ENCODE peak calls at places on chromosomes 2 and 18, in five cellular contexts. One of them, this sample, is unnamed.
A peak's percentile ranks its signal among the peaks of the same experiment; 100 is the strongest.

GRCh38 chr2:109266998-109267854 is 138.2 kb downstream of the SH3RF3 start:
- DNase-seq in upper lobe of left lung: no peak
- DNase-seq in suprapubic skin: no peak
- DNase-seq in K562: no peak
- DNase-seq in GM12878: no peak
- DNase-seq in this sample: no peak

GRCh38 chr2:29606105-29606871 is 315.1 kb downstream of the ALK start:
- DNase-seq in upper lobe of left lung: no peak
- DNase-seq in suprapubic skin: no peak
- DNase-seq in K562: no peak
- DNase-seq in GM12878: no peak
- DNase-seq in this sample: no peak

GRCh38 chr18:58615150-58616132 is 13.4 kb downstream of the ALPK2 start:
- DNase-seq in upper lobe of left lung: peak; percentile 24
- DNase-seq in suprapubic skin: no peak
- DNase-seq in K562: no peak
- DNase-seq in GM12878: peak; percentile 88
- DNase-seq in this sample: peak; percentile 21

GRCh38 chr2:190301032-190301431 is 18.6 kb downstream of the HIBCH start:
- DNase-seq in upper lobe of left lung: no peak
- DNase-seq in suprapubic skin: no peak
- DNase-seq in K562: no peak
- DNase-seq in GM12878: no peak
- DNase-seq in this sample: no peak

GRCh38 chr2:15359716-15360531 is 201.2 kb downstream of the NBAS start:
- DNase-seq in upper lobe of left lung: no peak
- DNase-seq in suprapubic skin: no peak
- DNase-seq in K562: no peak
- DNase-seq in GM12878: no peak
- DNase-seq in this sample: no peak

GRCh38 chr2:241844066-241844728 is 14.5 kb downstream of the PDCD1 start:
- DNase-seq in upper lobe of left lung: peak; percentile 45
- DNase-seq in suprapubic skin: peak; percentile 86
- DNase-seq in K562: peak; percentile 83
- DNase-seq in GM12878: no peak
- DNase-seq in this sample: peak; percentile 82

GRCh38 chr2:199848323-199848722 is 2.7 kb downstream of the FTCDNL1 start:
- DNase-seq in upper lobe of left lung: no peak
- DNase-seq in suprapubic skin: no peak
- DNase-seq in K562: no peak
- DNase-seq in GM12878: no peak
- DNase-seq in this sample: no peak

GRCh38 chr2:128605421-128605820 is 286.8 kb upstream of the HS6ST1 start:
- DNase-seq in upper lobe of left lung: peak; percentile 13
- DNase-seq in suprapubic skin: peak; percentile 65
- DNase-seq in K562: no peak
- DNase-seq in GM12878: no peak
- DNase-seq in this sample: no peak

GRCh38 chr2:227819398-227819697 is 5.7 kb downstream of the CCL20 start:
- DNase-seq in upper lobe of left lung: no peak
- DNase-seq in suprapubic skin: no peak
- DNase-seq in K562: no peak
- DNase-seq in GM12878: no peak
- DNase-seq in this sample: no peak

GRCh38 chr18:8747440-8747937 is 42.1 kb downstream of the MTCL1 start:
- DNase-seq in upper lobe of left lung: no peak
- DNase-seq in suprapubic skin: no peak
- DNase-seq in K562: no peak
- DNase-seq in GM12878: no peak
- DNase-seq in this sample: no peak

GRCh38 chr2:227163998-227164744 is at the start of the genes COL4A3 and COL4A4:
- DNase-seq in upper lobe of left lung: peak; percentile 77
- DNase-seq in suprapubic skin: no peak
- DNase-seq in K562: no peak
- DNase-seq in GM12878: no peak
- DNase-seq in this sample: peak; percentile 60

GRCh38 chr2:211405036-211405435 is 848.6 kb downstream of the CPS1 start:
- DNase-seq in upper lobe of left lung: no peak
- DNase-seq in suprapubic skin: no peak
- DNase-seq in K562: no peak
- DNase-seq in GM12878: no peak
- DNase-seq in this sample: no peak

GRCh38 chr2:61328707-61329251 is 142.1 kb downstream of the USP34 start:
- DNase-seq in upper lobe of left lung: peak; percentile 67
- DNase-seq in suprapubic skin: no peak
- DNase-seq in K562: no peak
- DNase-seq in GM12878: no peak
- DNase-seq in this sample: peak; percentile 13

GRCh38 chr18:42649636-42650035 is 465.8 kb downstream of the RIT2 start:
- DNase-seq in upper lobe of left lung: no peak
- DNase-seq in suprapubic skin: no peak
- DNase-seq in K562: no peak
- DNase-seq in GM12878: no peak
- DNase-seq in this sample: no peak

GRCh38 chr2:129885735-129886134 is 93.7 kb upstream of the RAB6C start:
- DNase-seq in upper lobe of left lung: no peak
- DNase-seq in suprapubic skin: no peak
- DNase-seq in K562: peak; percentile 36
- DNase-seq in GM12878: no peak
- DNase-seq in this sample: no peak

GRCh38 chr2:226031962-226032441 is 632.5 kb downstream of the NYAP2 start:
- DNase-seq in upper lobe of left lung: no peak
- DNase-seq in suprapubic skin: no peak
- DNase-seq in K562: no peak
- DNase-seq in GM12878: no peak
- DNase-seq in this sample: no peak

GRCh38 chr2:218876562-218877219 is 4.0 kb upstream of the WNT10A start:
- DNase-seq in upper lobe of left lung: peak; percentile 58
- DNase-seq in suprapubic skin: no peak
- DNase-seq in K562: peak; percentile 57
- DNase-seq in GM12878: peak; percentile 56
- DNase-seq in this sample: peak; percentile 73

GRCh38 chr2:148721991-148722777 is 77.6 kb downstream of the EPC2 start:
- DNase-seq in upper lobe of left lung: no peak
- DNase-seq in suprapubic skin: no peak
- DNase-seq in K562: no peak
- DNase-seq in GM12878: no peak
- DNase-seq in this sample: no peak

GRCh38 chr2:120175000-120175581 is 48.1 kb downstream of the TMEM185B start:
- DNase-seq in upper lobe of left lung: no peak
- DNase-seq in suprapubic skin: no peak
- DNase-seq in K562: peak; percentile 66
- DNase-seq in GM12878: no peak
- DNase-seq in this sample: no peak

GRCh38 chr2:152025678-152026287 is 73.1 kb downstream of the CACNB4 start:
- DNase-seq in upper lobe of left lung: peak; percentile 89
- DNase-seq in suprapubic skin: peak; percentile 89
- DNase-seq in K562: peak; percentile 77
- DNase-seq in GM12878: peak; percentile 63
- DNase-seq in this sample: peak; percentile 84

GRCh38 chr2:71646028-71646427 is 192.7 kb downstream of the DYSF start:
- DNase-seq in upper lobe of left lung: no peak
- DNase-seq in suprapubic skin: no peak
- DNase-seq in K562: no peak
- DNase-seq in GM12878: no peak
- DNase-seq in this sample: no peak

GRCh38 chr2:188475945-188476344 is 184.3 kb downstream of the GULP1 start:
- DNase-seq in upper lobe of left lung: no peak
- DNase-seq in suprapubic skin: no peak
- DNase-seq in K562: no peak
- DNase-seq in GM12878: no peak
- DNase-seq in this sample: no peak

GRCh38 chr18:26547302-26548143 is 830 bp downstream of the KCTD1 start:
- DNase-seq in upper lobe of left lung: peak; percentile 71
- DNase-seq in suprapubic skin: peak; percentile 82
- DNase-seq in K562: no peak
- DNase-seq in GM12878: no peak
- DNase-seq in this sample: peak; percentile 60

GRCh38 chr2:109391243-109391642 is 222.5 kb downstream of the SEPTIN10 start:
- DNase-seq in upper lobe of left lung: no peak
- DNase-seq in suprapubic skin: no peak
- DNase-seq in K562: no peak
- DNase-seq in GM12878: no peak
- DNase-seq in this sample: no peak

GRCh38 chr2:236749346-236749745 is 179.7 kb downstream of the ACKR3 start:
- DNase-seq in upper lobe of left lung: no peak
- DNase-seq in suprapubic skin: no peak
- DNase-seq in K562: no peak
- DNase-seq in GM12878: no peak
- DNase-seq in this sample: no peak

GRCh38 chr2:4258563-4258962 is 555.2 kb downstream of the DCDC2C start:
- DNase-seq in upper lobe of left lung: no peak
- DNase-seq in suprapubic skin: no peak
- DNase-seq in K562: no peak
- DNase-seq in GM12878: no peak
- DNase-seq in this sample: no peak

GRCh38 chr2:80560298-80560697 is 255.7 kb upstream of the LRRTM1 start:
- DNase-seq in upper lobe of left lung: no peak
- DNase-seq in suprapubic skin: no peak
- DNase-seq in K562: no peak
- DNase-seq in GM12878: no peak
- DNase-seq in this sample: no peak

GRCh38 chr18:67731853-67732252 is 215.3 kb upstream of the DSEL start:
- DNase-seq in upper lobe of left lung: no peak
- DNase-seq in suprapubic skin: no peak
- DNase-seq in K562: no peak
- DNase-seq in GM12878: no peak
- DNase-seq in this sample: no peak

GRCh38 chr2:62443471-62443870 is 62.5 kb downstream of the TMEM17 start:
- DNase-seq in upper lobe of left lung: no peak
- DNase-seq in suprapubic skin: no peak
- DNase-seq in K562: no peak
- DNase-seq in GM12878: no peak
- DNase-seq in this sample: no peak

DNA sequence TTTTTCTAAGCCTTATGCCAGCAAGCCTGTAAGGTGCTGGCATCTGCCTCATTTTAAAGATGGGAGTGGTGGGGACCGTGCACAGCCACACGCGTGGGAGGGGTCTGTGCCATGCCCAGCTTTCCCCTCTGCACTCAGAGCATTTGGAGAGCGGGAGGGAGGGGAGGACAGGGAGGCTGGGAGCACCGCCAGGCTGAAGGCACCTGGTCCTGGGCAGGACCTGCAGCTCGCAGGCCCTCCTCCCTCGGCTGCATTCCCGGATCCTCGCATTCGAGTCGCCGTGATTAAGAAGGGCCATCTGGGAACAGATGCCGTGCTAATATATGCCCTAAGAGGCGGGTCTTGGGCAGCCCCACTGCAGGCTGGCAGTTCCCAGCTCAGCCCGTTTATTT is 84.0 kb downstream of the PTGR3 start:
- DNase-seq in upper lobe of left lung: no peak
- DNase-seq in suprapubic skin: no peak
- DNase-seq in K562: no peak
- DNase-seq in GM12878: no peak
- DNase-seq in this sample: no peak
- H3K4me3 ChIP-seq in upper lobe of left lung: no peak overlapping the region
- H3K4me3 ChIP-seq in suprapubic skin: no peak overlapping the region
- H3K4me3 ChIP-seq in K562: no peak overlapping the region
- H3K4me3 ChIP-seq in GM12878: no peak overlapping the region
- H3K4me3 ChIP-seq in this sample: no peak overlapping the region

GRCh38 chr18:72738136-72738535 is 129.7 kb downstream of the NETO1 start:
- DNase-seq in upper lobe of left lung: no peak
- DNase-seq in suprapubic skin: no peak
- DNase-seq in K562: no peak
- DNase-seq in GM12878: no peak
- DNase-seq in this sample: no peak

DNA sequence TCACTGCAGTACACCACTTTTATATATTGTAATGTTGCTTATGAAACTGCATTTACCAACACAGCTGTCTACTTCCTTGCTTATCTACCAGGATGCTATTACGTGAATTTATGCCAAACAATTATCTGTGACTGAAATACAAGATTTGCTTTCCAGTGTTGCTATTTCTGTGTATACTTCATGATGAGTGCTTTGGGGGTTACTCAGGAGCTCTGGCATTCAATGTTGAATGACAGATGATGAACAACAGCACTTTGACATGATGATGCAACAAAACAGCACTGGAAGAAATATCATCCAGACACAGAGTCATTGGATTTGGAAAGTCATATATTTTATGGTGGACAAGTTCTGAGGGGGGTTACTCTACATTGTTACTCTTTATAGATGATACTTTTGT is 125.8 kb downstream of the NETO1 start:
- DNase-seq in upper lobe of left lung: no peak
- DNase-seq in suprapubic skin: no peak
- DNase-seq in K562: no peak
- DNase-seq in GM12878: no peak
- DNase-seq in this sample: no peak
- TF ChIP-seq EP300 in upper lobe of left lung: no peak
- TF ChIP-seq EP300 in suprapubic skin: no peak
- TF ChIP-seq EP300 in K562: no peak
- TF ChIP-seq EP300 in GM12878: no peak
- TF ChIP-seq EP300 in this sample: no peak

GRCh38 chr2:3042601-3043585 is 334.7 kb downstream of the EIPR1 start:
- DNase-seq in upper lobe of left lung: no peak
- DNase-seq in suprapubic skin: peak; percentile 62
- DNase-seq in K562: no peak
- DNase-seq in GM12878: no peak
- DNase-seq in this sample: peak; percentile 64
- TF ChIP-seq POLR2AphosphoS5 in upper lobe of left lung: no peak
- TF ChIP-seq POLR2AphosphoS5 in suprapubic skin: no peak
- TF ChIP-seq POLR2AphosphoS5 in K562: no peak
- TF ChIP-seq POLR2AphosphoS5 in GM12878: no peak
- TF ChIP-seq POLR2AphosphoS5 in this sample: no peak

GRCh38 chr2:9144617-9145016 is 62.0 kb upstream of the ASAP2 start:
- DNase-seq in upper lobe of left lung: no peak
- DNase-seq in suprapubic skin: no peak
- DNase-seq in K562: no peak
- DNase-seq in GM12878: no peak
- DNase-seq in this sample: no peak

GRCh38 chr2:9141706-9142460 is 64.7 kb upstream of the ASAP2 start:
- DNase-seq in upper lobe of left lung: no peak
- DNase-seq in suprapubic skin: no peak
- DNase-seq in K562: no peak
- DNase-seq in GM12878: no peak
- DNase-seq in this sample: no peak

GRCh38 chr2:9144047-9144446 is 62.6 kb upstream of the ASAP2 start:
- DNase-seq in upper lobe of left lung: no peak
- DNase-seq in suprapubic skin: no peak
- DNase-seq in K562: no peak
- DNase-seq in GM12878: no peak
- DNase-seq in this sample: no peak

GRCh38 chr2:9142551-9143263 is 63.9 kb upstream of the ASAP2 start:
- DNase-seq in upper lobe of left lung: peak; percentile 88
- DNase-seq in suprapubic skin: peak; percentile 94
- DNase-seq in K562: peak; percentile 97
- DNase-seq in GM12878: no peak
- DNase-seq in this sample: peak; percentile 93

DNA sequence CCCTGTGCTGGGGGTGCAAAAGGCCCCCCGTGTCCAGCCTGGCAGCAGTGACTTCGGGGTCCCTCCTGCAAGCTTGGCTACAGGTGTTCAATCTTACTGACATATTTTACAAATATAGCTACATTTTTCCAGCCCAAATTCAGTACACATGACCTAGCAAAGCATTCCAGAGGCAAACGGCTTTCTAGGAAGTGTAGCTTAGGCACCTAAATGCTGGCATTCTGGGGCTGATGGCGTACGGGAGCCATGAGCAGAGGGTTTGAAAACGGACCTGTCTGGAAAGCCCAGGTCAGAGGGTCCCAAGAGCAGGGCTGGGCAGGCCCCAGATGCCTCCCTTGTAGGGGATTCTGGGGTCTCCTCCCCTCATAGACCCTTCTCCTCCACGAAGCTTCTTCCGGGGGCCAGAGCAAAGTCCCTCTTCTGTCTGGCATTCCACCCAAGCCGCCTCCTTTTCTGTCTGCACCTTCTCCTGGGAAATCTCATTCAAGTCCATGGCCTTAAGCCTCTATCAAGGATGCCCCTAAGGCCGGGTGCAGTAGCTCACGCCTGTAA is 63.3 kb upstream of the ASAP2 start:
- DNase-seq in upper lobe of left lung: no peak
- DNase-seq in suprapubic skin: no peak
- DNase-seq in K562: no peak
- DNase-seq in GM12878: no peak
- DNase-seq in this sample: no peak
- H3K4me3 ChIP-seq in upper lobe of left lung: peak overlapping the region; percentile 16
- H3K4me3 ChIP-seq in suprapubic skin: peak overlapping the region; percentile 32
- H3K4me3 ChIP-seq in K562: peak overlapping the region; percentile 5
- H3K4me3 ChIP-seq in GM12878: no peak overlapping the region
- H3K4me3 ChIP-seq in this sample: peak overlapping the region; percentile 29

This sample was measured in transverse colon.